ENCODE peak calls at places on chromosome 12, in eight cellular contexts. One of them, this sample, is unnamed.

GRCh38 chr12:113852273-113852672 is 113.9 kb downstream of the RBM19 start:
- DNase-seq in fibroblast of lung: no peak
- DNase-seq in pancreas: no peak
- DNase-seq in heart right ventricle: no peak
- DNase-seq in mammary epithelial cell: no peak
- DNase-seq in ovary: no peak
- DNase-seq in dorsolateral prefrontal cortex: no peak
- DNase-seq in kidney epithelial cell: no peak
- DNase-seq in this sample: no peak

GRCh38 chr12:92403210-92404175 is 257.8 kb upstream of the BTG1 start:
- DNase-seq in fibroblast of lung: no peak
- DNase-seq in pancreas: no peak
- DNase-seq in heart right ventricle: no peak
- DNase-seq in mammary epithelial cell: no peak
- DNase-seq in ovary: no peak
- DNase-seq in dorsolateral prefrontal cortex: no peak
- DNase-seq in kidney epithelial cell: peak
- DNase-seq in this sample: peak

GRCh38 chr12:18684430-18684829 is 53.4 kb downstream of the PLCZ1 start:
- DNase-seq in fibroblast of lung: peak
- DNase-seq in pancreas: no peak
- DNase-seq in heart right ventricle: no peak
- DNase-seq in mammary epithelial cell: peak
- DNase-seq in ovary: no peak
- DNase-seq in dorsolateral prefrontal cortex: no peak
- DNase-seq in kidney epithelial cell: no peak
- DNase-seq in this sample: no peak

GRCh38 chr12:76636141-76636692 is 76.6 kb upstream of the OSBPL8 start:
- DNase-seq in fibroblast of lung: peak
- DNase-seq in pancreas: no peak
- DNase-seq in heart right ventricle: no peak
- DNase-seq in mammary epithelial cell: peak
- DNase-seq in ovary: no peak
- DNase-seq in dorsolateral prefrontal cortex: no peak
- DNase-seq in kidney epithelial cell: peak
- DNase-seq in this sample: no peak

GRCh38 chr12:6831450-6831995 is 3.3 kb downstream of the P3H3 start:
- DNase-seq in fibroblast of lung: no peak
- DNase-seq in pancreas: no peak
- DNase-seq in heart right ventricle: no peak
- DNase-seq in mammary epithelial cell: no peak
- DNase-seq in ovary: no peak
- DNase-seq in dorsolateral prefrontal cortex: no peak
- DNase-seq in kidney epithelial cell: no peak
- DNase-seq in this sample: no peak

GRCh38 chr12:132423251-132424117 is 66.5 kb upstream of the FBRSL1 start:
- DNase-seq in fibroblast of lung: no peak
- DNase-seq in pancreas: no peak
- DNase-seq in heart right ventricle: no peak
- DNase-seq in mammary epithelial cell: no peak
- DNase-seq in ovary: no peak
- DNase-seq in dorsolateral prefrontal cortex: no peak
- DNase-seq in kidney epithelial cell: no peak
- DNase-seq in this sample: peak

GRCh38 chr12:125092872-125093680 is 27.8 kb downstream of the AACS start:
- DNase-seq in fibroblast of lung: peak
- DNase-seq in pancreas: no peak
- DNase-seq in heart right ventricle: peak
- DNase-seq in mammary epithelial cell: peak
- DNase-seq in ovary: no peak
- DNase-seq in dorsolateral prefrontal cortex: no peak
- DNase-seq in kidney epithelial cell: peak
- DNase-seq in this sample: no peak

GRCh38 chr12:116492703-116493324 is 66.4 kb upstream of the MAP1LC3B2 start:
- DNase-seq in fibroblast of lung: peak
- DNase-seq in pancreas: peak
- DNase-seq in heart right ventricle: no peak
- DNase-seq in mammary epithelial cell: peak
- DNase-seq in ovary: no peak
- DNase-seq in dorsolateral prefrontal cortex: no peak
- DNase-seq in kidney epithelial cell: peak
- DNase-seq in this sample: no peak

GRCh38 chr12:536751-537150 is 77.0 kb downstream of the B4GALNT3 start:
- DNase-seq in fibroblast of lung: no peak
- DNase-seq in pancreas: no peak
- DNase-seq in heart right ventricle: no peak
- DNase-seq in mammary epithelial cell: no peak
- DNase-seq in ovary: no peak
- DNase-seq in dorsolateral prefrontal cortex: no peak
- DNase-seq in kidney epithelial cell: no peak
- DNase-seq in this sample: no peak

GRCh38 chr12:110065540-110065939 is 17.2 kb upstream of the C12orf76 start:
- DNase-seq in fibroblast of lung: no peak
- DNase-seq in pancreas: no peak
- DNase-seq in heart right ventricle: no peak
- DNase-seq in mammary epithelial cell: no peak
- DNase-seq in ovary: no peak
- DNase-seq in dorsolateral prefrontal cortex: no peak
- DNase-seq in kidney epithelial cell: no peak
- DNase-seq in this sample: no peak

GRCh38 chr12:49133014-49133413 is 1.8 kb upstream of the TUBA1B start:
- DNase-seq in fibroblast of lung: no peak
- DNase-seq in pancreas: no peak
- DNase-seq in heart right ventricle: no peak
- DNase-seq in mammary epithelial cell: no peak
- DNase-seq in ovary: no peak
- DNase-seq in dorsolateral prefrontal cortex: no peak
- DNase-seq in kidney epithelial cell: no peak
- DNase-seq in this sample: no peak

GRCh38 chr12:103036581-103037214 is 79.2 kb downstream of the ASCL1 start:
- DNase-seq in fibroblast of lung: no peak
- DNase-seq in pancreas: no peak
- DNase-seq in heart right ventricle: no peak
- DNase-seq in mammary epithelial cell: no peak
- DNase-seq in ovary: no peak
- DNase-seq in dorsolateral prefrontal cortex: no peak
- DNase-seq in kidney epithelial cell: no peak
- DNase-seq in this sample: peak

GRCh38 chr12:28024231-28024995 is 51.9 kb upstream of the PTHLH start:
- DNase-seq in fibroblast of lung: peak
- DNase-seq in pancreas: no peak
- DNase-seq in heart right ventricle: no peak
- DNase-seq in mammary epithelial cell: peak
- DNase-seq in ovary: no peak
- DNase-seq in dorsolateral prefrontal cortex: no peak
- DNase-seq in kidney epithelial cell: peak
- DNase-seq in this sample: no peak

GRCh38 chr12:85568395-85569103 is 267.7 kb downstream of the RASSF9 start:
- DNase-seq in fibroblast of lung: peak
- DNase-seq in pancreas: no peak
- DNase-seq in heart right ventricle: no peak
- DNase-seq in mammary epithelial cell: peak
- DNase-seq in ovary: no peak
- DNase-seq in dorsolateral prefrontal cortex: no peak
- DNase-seq in kidney epithelial cell: no peak
- DNase-seq in this sample: no peak

GRCh38 chr12:45581112-45581511 is 148.4 kb upstream of the ARID2 start:
- DNase-seq in fibroblast of lung: no peak
- DNase-seq in pancreas: no peak
- DNase-seq in heart right ventricle: no peak
- DNase-seq in mammary epithelial cell: no peak
- DNase-seq in ovary: no peak
- DNase-seq in dorsolateral prefrontal cortex: no peak
- DNase-seq in kidney epithelial cell: no peak
- DNase-seq in this sample: no peak

GRCh38 chr12:110798461-110798860 is 48.3 kb upstream of the CCDC63 start:
- DNase-seq in fibroblast of lung: no peak
- DNase-seq in pancreas: no peak
- DNase-seq in heart right ventricle: no peak
- DNase-seq in mammary epithelial cell: no peak
- DNase-seq in ovary: no peak
- DNase-seq in dorsolateral prefrontal cortex: no peak
- DNase-seq in kidney epithelial cell: no peak
- DNase-seq in this sample: no peak

GRCh38 chr12:7099290-7099996 is 7.2 kb upstream of the C1R start:
- DNase-seq in fibroblast of lung: no peak
- DNase-seq in pancreas: peak
- DNase-seq in heart right ventricle: no peak
- DNase-seq in mammary epithelial cell: no peak
- DNase-seq in ovary: no peak
- DNase-seq in dorsolateral prefrontal cortex: no peak
- DNase-seq in kidney epithelial cell: no peak
- DNase-seq in this sample: no peak

GRCh38 chr12:14841761-14842160 is 1.6 kb downstream of the ART4 start:
- DNase-seq in fibroblast of lung: peak
- DNase-seq in pancreas: no peak
- DNase-seq in heart right ventricle: peak
- DNase-seq in mammary epithelial cell: peak
- DNase-seq in ovary: peak
- DNase-seq in dorsolateral prefrontal cortex: no peak
- DNase-seq in kidney epithelial cell: peak
- DNase-seq in this sample: no peak

GRCh38 chr12:57733928-57734327 is 4.6 kb downstream of the AGAP2 start:
- DNase-seq in fibroblast of lung: no peak
- DNase-seq in pancreas: no peak
- DNase-seq in heart right ventricle: no peak
- DNase-seq in mammary epithelial cell: no peak
- DNase-seq in ovary: no peak
- DNase-seq in dorsolateral prefrontal cortex: no peak
- DNase-seq in kidney epithelial cell: no peak
- DNase-seq in this sample: no peak
- H3K4me3 ChIP-seq in fibroblast of lung: no peak
- H3K4me3 ChIP-seq in pancreas: no peak
- H3K4me3 ChIP-seq in heart right ventricle: no peak
- H3K4me3 ChIP-seq in mammary epithelial cell: no peak
- H3K4me3 ChIP-seq in ovary: no peak
- H3K4me3 ChIP-seq in dorsolateral prefrontal cortex: no peak
- H3K4me3 ChIP-seq in kidney epithelial cell: no peak
- H3K4me3 ChIP-seq in this sample: no peak

DNA sequence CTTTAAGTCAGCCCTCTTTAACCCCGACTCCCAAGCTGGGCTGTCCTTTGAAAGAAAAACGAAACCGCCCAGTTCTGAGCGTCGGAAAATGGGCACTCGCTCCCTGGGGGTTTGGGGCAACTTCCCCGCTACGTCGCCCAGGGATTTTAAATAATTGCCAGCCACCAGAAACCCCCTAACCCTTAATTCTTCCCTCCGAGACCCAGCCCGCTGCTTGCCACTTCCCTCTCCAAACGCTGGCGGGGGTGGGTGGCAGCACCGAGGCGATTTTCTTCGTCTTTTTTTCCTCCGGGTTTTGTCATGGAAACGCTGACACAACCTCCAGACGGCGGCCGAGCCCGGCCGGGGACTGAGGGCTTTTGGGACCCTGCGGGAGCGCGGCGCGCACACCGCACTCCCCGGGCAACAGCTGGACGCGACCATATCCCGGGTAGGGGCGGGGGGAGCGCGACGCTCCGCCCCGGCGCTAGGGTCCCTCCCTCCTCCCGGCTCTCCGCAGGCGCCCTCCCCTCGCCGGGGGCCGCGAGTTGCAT is at the start of gene CHST11:
- DNase-seq in fibroblast of lung: peak
- DNase-seq in pancreas: peak
- DNase-seq in heart right ventricle: peak
- DNase-seq in mammary epithelial cell: peak
- DNase-seq in ovary: peak
- DNase-seq in dorsolateral prefrontal cortex: peak
- DNase-seq in kidney epithelial cell: peak
- DNase-seq in this sample: peak
- TF ChIP-seq CTCF in fibroblast of lung: peak
- TF ChIP-seq CTCF in pancreas: no peak
- TF ChIP-seq CTCF in heart right ventricle: peak
- TF ChIP-seq CTCF in mammary epithelial cell: peak
- TF ChIP-seq CTCF in ovary: no peak
- TF ChIP-seq CTCF in dorsolateral prefrontal cortex: no peak
- TF ChIP-seq CTCF in kidney epithelial cell: peak
- TF ChIP-seq CTCF in this sample: peak

GRCh38 chr12:41919526-41920305 is 225.0 kb downstream of the GXYLT1 start:
- DNase-seq in fibroblast of lung: no peak
- DNase-seq in pancreas: no peak
- DNase-seq in heart right ventricle: no peak
- DNase-seq in mammary epithelial cell: no peak
- DNase-seq in ovary: no peak
- DNase-seq in dorsolateral prefrontal cortex: no peak
- DNase-seq in kidney epithelial cell: no peak
- DNase-seq in this sample: no peak
- H3K4me3 ChIP-seq in fibroblast of lung: no peak
- H3K4me3 ChIP-seq in pancreas: no peak
- H3K4me3 ChIP-seq in heart right ventricle: no peak
- H3K4me3 ChIP-seq in mammary epithelial cell: no peak
- H3K4me3 ChIP-seq in ovary: no peak
- H3K4me3 ChIP-seq in dorsolateral prefrontal cortex: no peak
- H3K4me3 ChIP-seq in kidney epithelial cell: no peak
- H3K4me3 ChIP-seq in this sample: no peak

GRCh38 chr12:79886917-79887519 is 47.9 kb downstream of the PPP1R12A start:
- DNase-seq in fibroblast of lung: peak
- DNase-seq in pancreas: no peak
- DNase-seq in heart right ventricle: no peak
- DNase-seq in mammary epithelial cell: peak
- DNase-seq in ovary: no peak
- DNase-seq in dorsolateral prefrontal cortex: no peak
- DNase-seq in kidney epithelial cell: peak
- DNase-seq in this sample: peak
- TF ChIP-seq CTCF in fibroblast of lung: peak
- TF ChIP-seq CTCF in pancreas: peak
- TF ChIP-seq CTCF in heart right ventricle: peak
- TF ChIP-seq CTCF in mammary epithelial cell: peak
- TF ChIP-seq CTCF in ovary: peak
- TF ChIP-seq CTCF in dorsolateral prefrontal cortex: peak
- TF ChIP-seq CTCF in kidney epithelial cell: peak
- TF ChIP-seq CTCF in this sample: peak

GRCh38 chr12:119681953-119682352 is 14.0 kb downstream of the PRKAB1 start:
- DNase-seq in fibroblast of lung: no peak
- DNase-seq in pancreas: no peak
- DNase-seq in heart right ventricle: peak
- DNase-seq in mammary epithelial cell: no peak
- DNase-seq in ovary: no peak
- DNase-seq in dorsolateral prefrontal cortex: no peak
- DNase-seq in kidney epithelial cell: no peak
- DNase-seq in this sample: peak
- H3K4me3 ChIP-seq in fibroblast of lung: no peak
- H3K4me3 ChIP-seq in pancreas: no peak
- H3K4me3 ChIP-seq in heart right ventricle: no peak
- H3K4me3 ChIP-seq in mammary epithelial cell: no peak
- H3K4me3 ChIP-seq in ovary: no peak
- H3K4me3 ChIP-seq in dorsolateral prefrontal cortex: no peak
- H3K4me3 ChIP-seq in kidney epithelial cell: no peak
- H3K4me3 ChIP-seq in this sample: no peak

DNA sequence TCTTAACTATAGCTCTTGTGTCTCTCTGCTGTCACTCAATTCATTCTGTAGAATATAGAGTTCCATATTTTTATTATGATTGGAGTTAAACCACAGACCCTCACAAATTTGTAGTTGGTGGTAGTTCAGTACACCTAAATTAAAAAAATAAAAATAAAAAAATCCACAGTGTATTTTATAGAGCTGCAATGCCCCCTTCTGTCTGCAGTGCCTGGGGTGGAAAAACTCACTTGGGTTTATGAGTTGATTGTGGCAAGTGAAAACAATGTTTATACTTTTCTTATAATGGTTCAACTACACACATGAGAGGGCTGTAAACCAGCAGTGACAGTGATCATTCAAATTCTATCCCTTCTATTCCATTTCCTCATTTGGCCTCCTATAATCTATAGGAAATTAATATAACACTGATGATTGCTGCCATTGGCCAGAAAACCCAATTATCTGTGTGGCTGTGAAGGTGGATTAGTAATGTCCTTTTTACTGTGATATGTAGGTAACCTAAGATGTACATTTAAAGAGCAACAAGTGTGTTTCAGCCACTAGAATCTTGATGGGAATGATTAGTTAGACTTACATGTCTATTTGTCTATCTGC is 166.9 kb upstream of the LRIG3 start:
- DNase-seq in fibroblast of lung: no peak
- DNase-seq in pancreas: no peak
- DNase-seq in heart right ventricle: no peak
- DNase-seq in mammary epithelial cell: no peak
- DNase-seq in ovary: no peak
- DNase-seq in dorsolateral prefrontal cortex: no peak
- DNase-seq in kidney epithelial cell: no peak
- DNase-seq in this sample: no peak
- TF ChIP-seq CTCF in fibroblast of lung: peak
- TF ChIP-seq CTCF in pancreas: peak
- TF ChIP-seq CTCF in heart right ventricle: peak
- TF ChIP-seq CTCF in mammary epithelial cell: peak
- TF ChIP-seq CTCF in ovary: no peak
- TF ChIP-seq CTCF in dorsolateral prefrontal cortex: peak
- TF ChIP-seq CTCF in kidney epithelial cell: peak
- TF ChIP-seq CTCF in this sample: peak

This sample was measured in GM06990.